ENCODE peak calls at places on chromosomes 3 and 15, in four cellular contexts. I, K, V and T are unnamed samples.
A peak's percentile ranks its signal among the peaks of the same experiment; 100 is the strongest.

GRCh38 chr3:16059081-16059537 is 115.4 kb upstream of the GALNT15 start:
- DNase-seq in V (no peak), K (no peak), I (no peak), T (no peak)

GRCh38 chr3:30292192-30292893 is 314.1 kb upstream of the TGFBR2 start:
- DNase-seq in V (no peak), I (no peak), K (peak; percentile 65), T (no peak)

GRCh38 chr3:167854846-167855245 is 119.3 kb downstream of the SERPINI1 start:
- DNase-seq in I (no peak), K (no peak), V (no peak), T (no peak)

GRCh38 chr3:24850245-24850644 is 355.6 kb upstream of the THRB start:
- DNase-seq in V (no peak), K (no peak), I (no peak), T (no peak)

GRCh38 chr3:59862686-59863085 is 812.9 kb upstream of the CFAP20DC start:
- DNase-seq in I (peak; percentile 30), V (no peak), K (no peak), T (no peak)

GRCh38 chr3:72950372-72950771 is 46.2 kb upstream of the PPP4R2 start:
- DNase-seq in I (no peak), K (peak; percentile 33), V (no peak), T (no peak)

GRCh38 chr3:191383104-191383503 is 52.8 kb upstream of the UTS2B start:
- DNase-seq in V (no peak), I (no peak), K (no peak), T (no peak)

GRCh38 chr3:27840807-27841594 is 118.9 kb upstream of the EOMES start:
- DNase-seq in K (no peak), V (no peak), I (no peak), T (no peak)

GRCh38 chr15:57060799-57061198 is 142.4 kb downstream of the TCF12 start:
- DNase-seq in V (no peak), K (peak; percentile 75), I (no peak), T (no peak)

GRCh38 chr3:127483902-127484591 is 106.5 kb downstream of the TPRA1 start:
- DNase-seq in V (peak; percentile 38), I (no peak), K (no peak), T (no peak)

GRCh38 chr3:18438586-18438985 is 13.4 kb upstream of the SATB1 start:
- DNase-seq in V (no peak), I (no peak), K (no peak), T (no peak)

GRCh38 chr3:100590114-100590839 is 19.1 kb upstream of the ADGRG7 start:
- DNase-seq in V (peak; percentile 68), I (peak; percentile 51), K (peak; percentile 66), T (peak; percentile 77)

GRCh38 chr3:70849911-70850699 is 537.7 kb upstream of the MDFIC2 start:
- DNase-seq in I (no peak), V (no peak), K (no peak), T (no peak)

GRCh38 chr15:25800761-25801515 is 62.2 kb downstream of the ATP10A start:
- DNase-seq in K (no peak), I (no peak), V (no peak), T (no peak)

GRCh38 chr3:51401639-51402166 is 10.6 kb downstream of the RBM15B start:
- DNase-seq in K (no peak), I (no peak), V (no peak), T (no peak)

GRCh38 chr3:73572371-73572770 is 52.4 kb downstream of the PDZRN3 start:
- DNase-seq in I (no peak), K (no peak), V (no peak), T (peak; percentile 21)

DNA sequence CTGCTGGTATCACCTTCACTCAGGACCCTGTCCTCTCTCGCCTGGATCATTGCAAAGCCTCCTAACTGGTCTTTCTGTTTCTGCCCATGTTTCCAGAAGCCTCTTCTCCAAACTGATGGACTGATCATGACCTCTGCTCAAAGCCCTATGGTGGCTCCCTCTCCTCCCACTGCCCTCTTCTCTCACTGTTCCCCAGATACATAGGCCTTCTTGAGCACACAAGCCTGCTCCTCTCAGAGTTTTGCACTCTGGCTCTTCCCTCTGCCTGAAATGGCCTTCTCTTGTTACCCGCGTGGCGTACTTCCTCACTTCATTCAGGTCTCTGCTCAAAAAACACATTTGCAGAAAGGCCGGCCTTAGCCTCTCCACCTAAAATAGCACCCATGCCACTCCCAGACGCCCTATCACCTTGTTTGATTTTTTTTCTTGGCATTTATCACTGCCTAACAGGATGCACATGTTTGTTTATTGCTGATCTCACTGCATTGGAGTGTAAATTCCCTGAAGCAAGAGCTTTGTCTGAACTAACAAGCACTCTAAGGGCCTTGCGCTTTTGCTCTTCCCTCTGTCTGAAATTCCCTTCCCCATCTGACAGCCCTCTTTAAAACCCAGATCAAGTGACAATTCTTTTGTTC is 1.4 kb upstream of the ETFA start:
- DNase-seq in I (no peak), V (no peak), K (peak; percentile 75), T (no peak)
- TF ChIP-seq BHLHE40 in I (no peak), V (no peak), K (no peak), T (no peak)

GRCh38 chr3:171837698-171838097 is 5.5 kb upstream of the TMEM212 start:
- DNase-seq in I (no peak), V (no peak), K (no peak), T (no peak)
- TF ChIP-seq SP1 in I (no peak), V (no peak), K (no peak), T (no peak)

DNA sequence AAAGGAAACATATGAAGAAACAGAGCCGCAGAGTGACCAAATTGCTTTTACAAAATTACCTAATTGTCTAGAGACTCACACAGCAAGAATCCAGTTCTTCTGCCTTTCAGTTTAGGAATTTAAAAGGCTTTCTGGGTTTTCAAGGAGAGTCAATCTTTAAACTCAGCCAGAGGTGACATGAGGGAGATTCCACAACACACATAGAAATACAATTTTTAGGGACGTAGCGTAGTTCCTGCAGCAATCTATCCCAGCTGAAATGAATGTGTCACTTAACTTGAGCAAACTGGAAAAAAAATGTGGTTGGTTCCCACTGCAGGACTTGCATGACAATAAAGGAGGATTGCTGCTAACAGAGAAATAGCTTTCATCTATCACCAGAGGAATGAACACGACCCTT is 269.7 kb downstream of the OTOL1 start:
- DNase-seq in V (no peak), K (no peak), I (no peak), T (no peak)
- TF ChIP-seq TARDBP in V (no peak), K (no peak), I (no peak), T (no peak)

DNA sequence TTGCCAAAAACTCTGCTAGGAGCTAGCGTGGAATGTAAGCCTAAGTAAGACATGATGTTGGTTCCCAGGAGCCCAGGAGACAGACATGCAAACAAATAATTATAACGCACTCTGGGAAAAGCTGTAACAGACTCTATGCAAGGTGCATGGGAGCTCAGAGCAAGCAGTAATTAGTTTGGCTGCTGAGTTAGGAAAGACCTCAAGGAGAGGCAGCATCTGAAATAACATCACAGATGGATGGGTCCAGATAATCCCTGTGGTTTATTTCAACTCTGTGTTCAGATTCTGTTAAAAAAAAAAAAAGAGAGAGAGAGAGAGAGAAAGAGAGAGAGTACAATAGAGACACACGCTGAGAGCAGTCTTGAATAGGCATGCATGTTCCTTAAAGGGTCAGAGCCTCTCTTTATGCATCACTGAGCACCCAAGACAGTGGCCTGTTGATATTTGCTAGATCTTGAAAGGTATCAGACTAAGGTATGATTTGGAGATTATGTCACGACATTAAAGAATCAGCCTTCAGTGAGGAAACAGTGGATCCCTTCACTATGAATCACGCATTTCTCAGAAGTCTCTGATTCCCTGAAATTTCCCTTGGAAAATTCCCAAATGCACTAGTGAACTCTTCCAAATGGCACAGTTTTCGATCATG is 124.4 kb upstream of the LIPC start:
- DNase-seq in K (no peak), V (no peak), I (no peak), T (no peak)
- TF ChIP-seq BHLHE40 in K (no peak), V (no peak), I (no peak), T (no peak)

GRCh38 chr15:41473418-41473817 is 20.3 kb upstream of the ITPKA start:
- DNase-seq in I (no peak), V (no peak), K (no peak), T (no peak)
- TF ChIP-seq SP1 in I (no peak), V (no peak), K (no peak), T (no peak)

GRCh38 chr15:90885432-90886290 is 1.4 kb downstream of the FES start:
- DNase-seq in V (no peak), K (no peak), I (peak; percentile 76), T (peak; percentile 82)

GRCh38 chr15:90883971-90884718 is at the start of gene FES:
- DNase-seq in I (no peak), V (no peak), K (no peak), T (no peak)

GRCh38 chr15:90883526-90883931 is 775 bp upstream of the FES start:
- DNase-seq in I (no peak), V (no peak), K (no peak), T (no peak)

GRCh38 chr15:90886291-90886614 is 1.9 kb downstream of the FES start:
- DNase-seq in V (no peak), K (no peak), I (no peak), T (no peak)

DNA sequence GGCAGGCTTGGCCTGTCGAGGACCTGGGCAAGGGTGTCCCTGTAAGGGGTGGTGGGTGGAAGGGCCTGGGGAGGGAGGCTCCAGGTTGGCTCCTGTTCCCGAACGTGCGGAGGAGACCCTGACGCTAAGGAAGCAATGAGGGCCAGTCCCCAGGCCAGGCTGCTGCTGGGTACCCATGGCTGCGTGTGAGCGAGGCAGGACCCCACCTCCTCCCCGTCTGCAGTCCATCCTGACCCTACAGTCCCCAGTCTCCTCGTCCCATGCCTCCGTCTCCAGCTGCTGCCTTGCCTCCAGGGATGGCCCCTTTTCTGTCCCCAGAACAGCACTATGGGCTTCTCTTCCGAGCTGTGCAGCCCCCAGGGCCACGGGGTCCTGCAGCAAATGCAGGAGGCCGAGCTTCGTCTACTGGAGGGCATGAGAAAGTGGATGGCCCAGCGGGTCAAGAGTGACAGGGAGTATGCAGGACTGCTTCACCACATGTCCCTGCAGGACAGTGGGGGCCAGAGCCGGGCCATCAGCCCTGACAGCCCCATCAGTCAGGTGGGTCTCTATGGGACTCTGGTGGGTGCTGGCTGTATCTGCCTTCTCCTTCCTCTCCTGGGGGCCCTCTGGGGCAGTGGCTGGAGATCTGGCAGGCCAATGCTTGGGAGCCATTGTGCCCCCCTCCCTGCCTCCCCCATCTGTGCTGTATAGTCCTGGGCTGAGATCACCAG is 571 bp downstream of the FES start:
- DNase-seq in K (no peak), V (no peak), I (no peak), T (no peak)
- TF ChIP-seq TARDBP in K (no peak), V (no peak), I (no peak), T (no peak)